ENCODE peak calls at places on chromosomes 6 and 20, in five cellular contexts. G is naive thymus-derived CD4-positive, alpha-beta T cell; N is lower lobe of right lung; E is uterus; Y is mesenchymal stem cell. S is an unnamed sample.
A peak's percentile ranks its signal among the peaks of the same experiment; 100 is the strongest.

GRCh38 chr6:126963077-126963809 is 155.2 kb upstream of the RSPO3 start:
- DNase-seq in G (no peak), N (no peak), E (no peak), Y (no peak), S (no peak)

GRCh38 chr6:165913676-165914570 is 250.9 kb upstream of the PDE10A start:
- DNase-seq in G (no peak), N (no peak), E (no peak), Y (peak; percentile 16), S (no peak)

GRCh38 chr6:19354181-19354580 is 483.0 kb upstream of the ID4 start:
- DNase-seq in G (no peak), N (no peak), E (no peak), Y (no peak), S (no peak)

GRCh38 chr20:50713677-50714101 is 17.7 kb upstream of the PARD6B start:
- DNase-seq in G (no peak), N (no peak), E (peak; percentile 60), Y (no peak), S (peak; percentile 55)

GRCh38 chr6:5950448-5950847 is 56.3 kb downstream of the NRN1 start:
- DNase-seq in G (no peak), N (no peak), E (no peak), Y (no peak), S (peak; percentile 25)

GRCh38 chr20:21224217-21224616 is 78.9 kb upstream of the XRN2 start:
- DNase-seq in G (no peak), N (no peak), E (no peak), Y (no peak), S (no peak)

GRCh38 chr6:1436334-1437306 is 47.2 kb downstream of the FOXF2 start:
- DNase-seq in G (peak; percentile 56), N (no peak), E (no peak), Y (peak; percentile 72), S (peak; percentile 68)

GRCh38 chr6:157269261-157269794 is 54.0 kb downstream of the TMEM242 start:
- DNase-seq in G (no peak), N (no peak), E (peak; percentile 90), Y (peak; percentile 18), S (no peak)

GRCh38 chr6:10511477-10511876 is 9.7 kb upstream of the GCNT2 start:
- DNase-seq in G (no peak), N (no peak), E (no peak), Y (peak; percentile 34), S (no peak)

GRCh38 chr6:52416629-52417151 is 3.5 kb upstream of the EFHC1 start:
- DNase-seq in G (peak; percentile 73), N (no peak), E (no peak), Y (peak; percentile 79), S (no peak)

GRCh38 chr20:1953616-1954015 is 40.2 kb downstream of the PDYN start:
- DNase-seq in G (no peak), N (no peak), E (no peak), Y (no peak), S (no peak)

GRCh38 chr6:984031-984430 is 291.1 kb upstream of the EXOC2 start:
- DNase-seq in G (no peak), N (no peak), E (no peak), Y (no peak), S (no peak)

GRCh38 chr6:7200598-7201443 is 93.1 kb downstream of the RREB1 start:
- DNase-seq in G (no peak), N (peak; percentile 85), E (no peak), Y (no peak), S (no peak)

GRCh38 chr6:39206250-39206721 is 23.0 kb downstream of the KCNK5 start:
- DNase-seq in G (no peak), N (peak; percentile 63), E (no peak), Y (no peak), S (no peak)

GRCh38 chr6:47722178-47722577 is 23.8 kb downstream of the ADGRF4 start:
- DNase-seq in G (no peak), N (no peak), E (no peak), Y (no peak), S (no peak)

GRCh38 chr6:167849846-167850459 is 23.2 kb downstream of the AFDN start:
- DNase-seq in G (no peak), N (no peak), E (no peak), Y (peak; percentile 52), S (peak; percentile 67)

GRCh38 chr6:114718716-114719270 is 376.0 kb upstream of the HS3ST5 start:
- DNase-seq in G (no peak), N (no peak), E (no peak), Y (no peak), S (no peak)

GRCh38 chr6:105402090-105402980 is 547 bp downstream of the PREP start:
- DNase-seq in G (peak; percentile 23), N (no peak), E (no peak), Y (peak; percentile 68), S (no peak)

GRCh38 chr6:30450548-30450907 is 38.8 kb upstream of the HLA-E start:
- DNase-seq in G (no peak), N (no peak), E (no peak), Y (no peak), S (no peak)

GRCh38 chr6:30446259-30446658 is 43.0 kb upstream of the HLA-E start:
- DNase-seq in G (no peak), N (no peak), E (no peak), Y (no peak), S (no peak)

GRCh38 chr6:30447237-30447636 is 42.1 kb upstream of the HLA-E start:
- DNase-seq in G (no peak), N (no peak), E (no peak), Y (peak; percentile 32), S (no peak)

GRCh38 chr6:30452736-30453507 is 36.4 kb upstream of the HLA-E start:
- DNase-seq in G (no peak), N (no peak), E (no peak), Y (no peak), S (no peak)

GRCh38 chr6:30450908-30451818 is 38.1 kb upstream of the HLA-E start:
- DNase-seq in G (peak; percentile 69), N (peak; percentile 71), E (no peak), Y (peak; percentile 45), S (peak; percentile 57)
- H3K27me3 ChIP-seq in G (peaks cover 22% of the 10 kb centered on the region), N (peaks cover 93% of the 10 kb centered on the region), E (peaks cover 26% of the 10 kb centered on the region), Y (peaks cover 85% of the 10 kb centered on the region), S (peaks cover 61% of the 10 kb centered on the region)

GRCh38 chr6:13288481-13288880 is 39.9 kb downstream of the TBC1D7 start:
- DNase-seq in G (no peak), N (no peak), E (no peak), Y (no peak), S (no peak)

GRCh38 chr6:13285705-13286104 is 42.6 kb downstream of the TBC1D7 start:
- DNase-seq in G (no peak), N (no peak), E (no peak), Y (no peak), S (no peak)

GRCh38 chr6:13288969-13289391 is 39.4 kb downstream of the TBC1D7 start:
- DNase-seq in G (no peak), N (no peak), E (no peak), Y (no peak), S (no peak)

GRCh38 chr6:13286185-13286584 is 42.2 kb downstream of the TBC1D7 start:
- DNase-seq in G (no peak), N (no peak), E (no peak), Y (no peak), S (no peak)

GRCh38 chr6:13287104-13287503 is 41.2 kb downstream of the TBC1D7 start:
- DNase-seq in G (no peak), N (no peak), E (no peak), Y (no peak), S (no peak)
- H3K36me3 ChIP-seq in G (peaks cover 5% of the 10 kb centered on the region), N (peaks cover 67% of the 10 kb centered on the region), E (no peaks in the 10 kb centered on the region), Y (peaks cover 40% of the 10 kb centered on the region), S (no peaks in the 10 kb centered on the region)

GRCh38 chr6:113586413-113586812 is 270.7 kb upstream of the MARCKS start:
- DNase-seq in G (no peak), N (no peak), E (no peak), Y (peak; percentile 21), S (no peak)
- H3K4me3 ChIP-seq in G (no peak overlapping the region), N (no peak overlapping the region), E (no peak overlapping the region), Y (no peak overlapping the region), S (no peak overlapping the region)

GRCh38 chr20:44392776-44393607 is 37.5 kb downstream of the HNF4A start:
- DNase-seq in G (no peak), N (no peak), E (no peak), Y (no peak), S (no peak)
- H3K27me3 ChIP-seq in G (no peaks in the 10 kb centered on the region), N (peaks cover 12% of the 10 kb centered on the region), E (no peaks in the 10 kb centered on the region), Y (peaks cover 49% of the 10 kb centered on the region), S (no peaks in the 10 kb centered on the region)

GRCh38 chr20:49647509-49647908 is 66.2 kb downstream of the B4GALT5 start:
- DNase-seq in G (no peak), N (no peak), E (no peak), Y (no peak), S (peak; percentile 12)
- H3K36me3 ChIP-seq in G (peaks cover 20% of the 10 kb centered on the region), N (peaks cover 97% of the 10 kb centered on the region), E (no peaks in the 10 kb centered on the region), Y (peaks cover 19% of the 10 kb centered on the region), S (peaks cover 42% of the 10 kb centered on the region)

GRCh38 chr6:108904731-108905130 is 56.5 kb downstream of the ARMC2 start:
- DNase-seq in G (no peak), N (no peak), E (no peak), Y (no peak), S (no peak)

GRCh38 chr6:108897371-108897770 is 49.1 kb downstream of the ARMC2 start:
- DNase-seq in G (no peak), N (no peak), E (no peak), Y (peak; percentile 13), S (no peak)

GRCh38 chr6:108903796-108904195 is 55.6 kb downstream of the ARMC2 start:
- DNase-seq in G (no peak), N (no peak), E (no peak), Y (no peak), S (no peak)

GRCh38 chr6:108902389-108902792 is 54.2 kb downstream of the ARMC2 start:
- DNase-seq in G (no peak), N (no peak), E (no peak), Y (peak; percentile 22), S (peak; percentile 76)
- H3K4me3 ChIP-seq in G (peak overlapping the region; percentile 4), N (no peak overlapping the region), E (no peak overlapping the region), Y (no peak overlapping the region), S (no peak overlapping the region)

DNA sequence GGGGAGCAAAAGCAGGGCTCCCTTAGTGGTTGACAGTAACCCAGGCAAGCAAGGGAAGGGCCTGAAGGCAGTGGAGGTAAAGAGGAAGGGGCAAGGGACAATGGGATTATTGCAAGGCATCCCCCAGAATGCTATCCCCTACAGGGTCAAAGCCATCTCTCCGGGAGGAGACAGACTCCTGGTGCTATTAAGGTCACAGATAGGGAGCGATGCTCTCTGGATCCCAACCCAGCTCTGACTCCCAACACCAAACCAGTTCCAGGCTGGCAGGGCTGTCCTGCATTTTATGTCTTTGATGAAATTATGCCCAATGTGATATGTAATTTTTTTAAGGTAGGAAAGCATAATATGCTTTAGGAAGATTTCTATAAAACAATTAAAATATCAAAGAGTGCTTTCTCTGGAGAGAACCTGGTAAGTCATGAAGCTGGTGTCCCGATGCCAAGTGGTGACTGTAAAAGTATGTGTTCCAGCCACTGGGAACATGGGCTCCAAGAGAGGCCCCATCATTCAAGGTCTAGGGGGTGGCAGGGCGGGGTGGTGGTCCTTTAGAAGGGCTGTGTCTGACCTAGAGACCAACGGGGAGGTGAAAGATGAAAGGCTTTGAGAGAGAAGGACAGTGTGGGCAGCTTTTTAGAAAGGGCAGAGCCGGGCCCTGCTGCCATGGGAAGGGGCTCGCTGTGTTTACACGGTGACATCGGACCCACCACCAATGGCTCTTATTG is 276.5 kb downstream of the CDC5L start:
- DNase-seq in G (no peak), N (no peak), E (no peak), Y (no peak), S (no peak)
- H3K27me3 ChIP-seq in G (no peaks in the 10 kb centered on the region), N (no peaks in the 10 kb centered on the region), E (no peaks in the 10 kb centered on the region), Y (no peaks in the 10 kb centered on the region), S (no peaks in the 10 kb centered on the region)